ENCODE peak calls at places on chromosomes 16 and 17, in five cellular contexts. X is fibroblast of villous mesenchyme, R is iris pigment epithelial cell, O is mucosa of descending colon, I is mesendoderm. W is an unnamed sample.

GRCh38 chr17:147796-148740 is 10.7 kb downstream of the SCGB1C2 start:
- DNase-seq in X (no peak), R (no peak), O (peak), I (no peak), W (peak)

GRCh38 chr17:28347261-28347891 is 10.0 kb downstream of the POLDIP2 start:
- DNase-seq in X (no peak), R (peak), O (no peak), I (peak), W (no peak)

GRCh38 chr17:27848941-27849340 is 44.2 kb downstream of the LYRM9 start:
- DNase-seq in X (no peak), R (no peak), O (no peak), I (no peak), W (no peak)

GRCh38 chr17:63039899-63040602 is 74.0 kb downstream of the TANC2 start:
- DNase-seq in X (peak), R (peak), O (no peak), I (no peak), W (no peak)

GRCh38 chr17:15233022-15233805 is 31.9 kb downstream of the PMP22 start:
- DNase-seq in X (peak), R (peak), O (no peak), I (peak), W (no peak)

GRCh38 chr17:65914784-65915342 is 277.1 kb downstream of the CEP112 start:
- DNase-seq in X (no peak), R (peak), O (no peak), I (no peak), W (no peak)

GRCh38 chr16:83272201-83272600 is 535.6 kb upstream of the HSBP1 start:
- DNase-seq in X (no peak), R (peak), O (no peak), I (no peak), W (no peak)

GRCh38 chr17:43758497-43759174 is at the start of gene SOST:
- DNase-seq in X (no peak), R (no peak), O (no peak), I (no peak), W (no peak)

GRCh38 chr17:34610038-34610437 is 30.7 kb downstream of the TMEM132E start:
- DNase-seq in X (no peak), R (no peak), O (no peak), I (peak), W (no peak)

GRCh38 chr17:81869221-81870154 is 1.6 kb downstream of the ARHGDIA start:
- DNase-seq in X (peak), R (peak), O (peak), I (peak), W (no peak)

GRCh38 chr16:976389-976931 is 5.1 kb upstream of the SOX8 start:
- DNase-seq in X (no peak), R (no peak), O (no peak), I (no peak), W (no peak)

GRCh38 chr17:22253007-22253406 is 560.7 kb downstream of the KCNJ18 start:
- DNase-seq in X (no peak), R (no peak), O (no peak), I (no peak), W (no peak)

GRCh38 chr17:67554634-67555033 is 163.1 kb upstream of the NOL11 start:
- DNase-seq in X (no peak), R (no peak), O (no peak), I (no peak), W (no peak)

GRCh38 chr16:79932564-79932963 is 332.0 kb upstream of the MAF start:
- DNase-seq in X (no peak), R (peak), O (no peak), I (no peak), W (no peak)

GRCh38 chr16:15647615-15648014 is 2.4 kb upstream of the NDE1 start:
- DNase-seq in X (no peak), R (no peak), O (no peak), I (no peak), W (no peak)

GRCh38 chr17:66750756-66751543 is 84.0 kb upstream of the CACNG5 start:
- DNase-seq in X (no peak), R (no peak), O (no peak), I (no peak), W (no peak)

GRCh38 chr16:12228607-12229499 is 252.3 kb downstream of the SNX29 start:
- DNase-seq in X (peak), R (peak), O (peak), I (peak), W (no peak)

GRCh38 chr17:56583772-56584171 is 9.7 kb upstream of the NOG start:
- DNase-seq in X (no peak), R (no peak), O (no peak), I (no peak), W (no peak)

GRCh38 chr16:89720520-89720858 is 209 bp downstream of the VPS9D1 start:
- DNase-seq in X (peak), R (peak), O (peak), I (peak), W (peak)

GRCh38 chr17:13631541-13631940 is 29.8 kb upstream of the HS3ST3A1 start:
- DNase-seq in X (no peak), R (peak), O (no peak), I (no peak), W (no peak)

GRCh38 chr16:73225983-73226382 is 178.1 kb upstream of the ZFHX3 start:
- DNase-seq in X (no peak), R (no peak), O (no peak), I (no peak), W (no peak)

GRCh38 chr17:79918581-79919163 is 79.4 kb upstream of the CBX4 start:
- DNase-seq in X (no peak), R (no peak), O (no peak), I (no peak), W (no peak)

W was measured in pancreas.